ENCODE peak calls at places on chromosome X, in seven cellular contexts. G is choroid plexus epithelial cell, E is WERI-Rb-1, X is colonic mucosa, S is kidney epithelial cell, Y is psoas muscle, T is pancreas. U is an unnamed sample.

GRCh38 chrX:109840585-109840984 is 107.5 kb upstream of the ACSL4 start:
- DNase-seq in G (peak), E (no peak), X (peak), S (peak), Y (no peak), T (no peak), U (peak)

GRCh38 chrX:31499120-31499519 is 427.3 kb upstream of the FTHL17 start:
- DNase-seq in G (peak), E (no peak), X (no peak), S (peak), Y (no peak), T (no peak), U (no peak)

GRCh38 chrX:24124227-24124799 is 25.2 kb upstream of the ZFX start:
- DNase-seq in G (no peak), E (no peak), X (no peak), S (no peak), Y (no peak), T (no peak), U (no peak)

GRCh38 chrX:57453901-57454300 is 137.9 kb upstream of the ZXDB start:
- DNase-seq in G (peak), E (peak), X (no peak), S (no peak), Y (no peak), T (no peak), U (no peak)

GRCh38 chrX:71859637-71860036 is 51.0 kb upstream of the NHSL2 start:
- DNase-seq in G (peak), E (peak), X (no peak), S (no peak), Y (no peak), T (peak), U (no peak)

GRCh38 chrX:43666301-43666912 is 10.3 kb downstream of the MAOA start:
- DNase-seq in G (no peak), E (no peak), X (no peak), S (no peak), Y (no peak), T (no peak), U (no peak)

GRCh38 chrX:70168238-70169188 is 8.8 kb upstream of the DGAT2L6 start:
- DNase-seq in G (peak), E (no peak), X (no peak), S (peak), Y (no peak), T (no peak), U (peak)

GRCh38 chrX:118603981-118604380 is 108.4 kb downstream of the DOCK11 start:
- DNase-seq in G (peak), E (peak), X (peak), S (no peak), Y (no peak), T (peak), U (no peak)

DNA sequence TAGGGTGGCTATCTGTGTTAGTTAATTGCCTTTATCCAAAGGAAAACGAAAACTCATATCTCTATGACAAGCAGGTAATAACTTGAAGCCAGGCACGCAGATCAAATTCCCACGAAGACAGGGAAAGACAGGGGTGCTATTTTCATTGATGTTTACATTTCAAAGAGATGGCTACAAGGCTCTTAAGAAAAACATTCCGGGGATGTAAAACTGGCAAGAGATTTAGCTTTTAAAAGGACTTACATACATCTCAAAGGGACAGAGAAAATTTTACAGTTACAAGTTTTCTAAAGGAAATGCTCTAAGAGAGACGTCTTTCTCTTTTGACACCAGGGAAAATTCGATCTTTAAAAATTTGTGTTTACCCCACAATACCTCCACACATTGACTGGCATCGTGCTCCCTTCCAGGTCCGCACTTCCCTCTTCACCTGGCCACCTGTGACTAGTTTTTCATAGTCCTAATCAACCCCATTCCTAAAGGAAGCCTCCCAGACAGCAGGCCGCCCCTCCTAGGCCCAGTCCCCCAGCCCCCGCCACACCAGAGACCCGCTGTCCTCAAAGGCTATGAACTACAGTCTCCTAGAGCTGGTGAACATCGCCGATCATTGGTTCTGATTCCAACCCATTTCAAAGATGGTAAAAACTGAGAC is 700 bp upstream of the ARAF start:
- DNase-seq in G (no peak), E (no peak), X (no peak), S (no peak), Y (no peak), T (no peak), U (no peak)
- H3K4me3 ChIP-seq in G (peak), E (no peak), X (peak), S (peak), Y (peak), T (no peak), U (peak)

GRCh38 chrX:11113731-11114130 is 2.6 kb downstream of the HCCS start:
- DNase-seq in G (peak), E (no peak), X (no peak), S (no peak), Y (no peak), T (no peak), U (no peak)

GRCh38 chrX:11109968-11110367 is 1.2 kb upstream of the HCCS start:
- DNase-seq in G (no peak), E (no peak), X (no peak), S (no peak), Y (no peak), T (no peak), U (no peak)

GRCh38 chrX:11108253-11108941 is 2.7 kb upstream of the HCCS start:
- DNase-seq in G (no peak), E (no peak), X (no peak), S (no peak), Y (no peak), T (no peak), U (no peak)

GRCh38 chrX:11111038-11111851 is at the start of gene HCCS:
- DNase-seq in G (peak), E (peak), X (peak), S (peak), Y (peak), T (peak), U (peak)

DNA sequence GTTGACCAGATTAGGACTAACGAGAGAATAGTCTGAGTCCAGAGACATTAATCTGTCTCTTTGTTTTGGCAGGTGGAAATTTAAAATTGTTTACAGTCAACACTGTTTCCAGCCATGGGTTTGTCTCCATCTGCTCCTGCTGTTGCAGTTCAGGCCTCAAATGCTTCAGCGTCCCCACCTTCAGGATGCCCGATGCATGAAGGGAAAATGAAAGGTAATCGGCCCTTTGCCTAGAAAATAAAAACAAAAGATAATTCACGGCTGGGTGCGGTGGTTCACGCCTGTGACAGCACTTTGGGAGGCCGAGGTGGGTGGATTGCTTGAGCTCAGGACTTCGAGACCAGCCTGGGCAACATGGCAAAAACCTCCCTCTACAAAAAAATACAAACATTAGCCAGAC is 815 bp downstream of the HCCS start:
- DNase-seq in G (no peak), E (no peak), X (peak), S (no peak), Y (no peak), T (no peak), U (no peak)
- TF ChIP-seq CTCF in G (no peak), E (no peak), X (no peak), S (no peak), Y (no peak), T (no peak), U (no peak)

GRCh38 chrX:18769812-18770573 is 62.5 kb downstream of the PPEF1 start:
- DNase-seq in G (no peak), E (no peak), X (no peak), S (no peak), Y (no peak), T (no peak), U (no peak)
- H3K4me3 ChIP-seq in G (no peak), E (no peak), X (no peak), S (no peak), Y (no peak), T (no peak), U (no peak)

GRCh38 chrX:134782796-134783195 is 124.5 kb upstream of the PLAC1 start:
- DNase-seq in G (peak), E (no peak), X (no peak), S (no peak), Y (no peak), T (no peak), U (no peak)
- TF ChIP-seq CTCF in G (peak), E (no peak), X (peak), S (peak), Y (peak), T (no peak), U (peak)

DNA sequence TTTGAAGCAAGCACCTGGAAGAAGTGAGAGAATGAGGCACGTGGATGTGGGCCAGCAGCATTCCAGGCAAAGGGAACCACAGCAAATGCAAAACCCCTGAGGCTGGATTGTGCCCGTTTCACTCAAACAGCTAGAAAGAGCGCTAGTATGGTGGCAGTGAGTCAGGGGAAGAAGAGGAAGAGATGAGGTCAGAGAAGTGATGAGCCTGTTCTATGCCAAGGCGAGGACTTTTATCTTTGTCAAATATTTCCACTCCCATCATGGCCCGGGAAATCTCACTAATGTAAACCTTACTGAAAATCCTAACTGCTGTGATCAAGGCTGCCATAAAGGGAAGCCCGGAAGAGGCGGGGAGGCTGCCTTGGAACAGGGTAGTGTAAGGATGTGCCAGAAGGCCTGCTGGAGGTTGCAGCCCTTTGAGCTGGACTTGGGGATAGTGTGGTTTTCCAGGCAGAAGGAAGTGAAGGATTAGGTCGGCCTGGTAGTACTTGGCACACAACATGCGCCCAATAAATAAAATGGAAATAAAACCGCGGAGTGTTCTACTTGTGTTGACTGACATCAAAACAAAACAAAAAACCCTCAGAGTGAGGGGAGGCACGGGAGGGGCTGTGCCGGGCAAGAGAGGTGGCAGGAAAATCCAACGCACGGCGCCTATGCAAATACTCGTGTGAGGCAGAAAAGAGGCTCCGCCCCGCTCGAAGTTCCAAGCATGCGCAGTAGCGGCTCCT is 1.2 kb upstream of the CDK16 start:
- DNase-seq in G (peak), E (no peak), X (peak), S (no peak), Y (no peak), T (peak), U (no peak)
- H3K4me3 ChIP-seq in G (peak), E (peak), X (peak), S (no peak), Y (peak), T (peak), U (peak)

GRCh38 chrX:9253211-9253610 is 211.6 kb upstream of the TBL1X start:
- DNase-seq in G (no peak), E (no peak), X (no peak), S (no peak), Y (no peak), T (no peak), U (no peak)

GRCh38 chrX:9257718-9258117 is 207.1 kb upstream of the TBL1X start:
- DNase-seq in G (no peak), E (no peak), X (no peak), S (no peak), Y (no peak), T (no peak), U (no peak)

GRCh38 chrX:9249452-9249851 is 215.4 kb upstream of the TBL1X start:
- DNase-seq in G (no peak), E (no peak), X (no peak), S (no peak), Y (no peak), T (no peak), U (no peak)

GRCh38 chrX:9252182-9252581 is 212.7 kb upstream of the TBL1X start:
- DNase-seq in G (no peak), E (no peak), X (no peak), S (no peak), Y (no peak), T (no peak), U (no peak)
- TF ChIP-seq CTCF in G (no peak), E (no peak), X (no peak), S (no peak), Y (no peak), T (no peak), U (no peak)

DNA sequence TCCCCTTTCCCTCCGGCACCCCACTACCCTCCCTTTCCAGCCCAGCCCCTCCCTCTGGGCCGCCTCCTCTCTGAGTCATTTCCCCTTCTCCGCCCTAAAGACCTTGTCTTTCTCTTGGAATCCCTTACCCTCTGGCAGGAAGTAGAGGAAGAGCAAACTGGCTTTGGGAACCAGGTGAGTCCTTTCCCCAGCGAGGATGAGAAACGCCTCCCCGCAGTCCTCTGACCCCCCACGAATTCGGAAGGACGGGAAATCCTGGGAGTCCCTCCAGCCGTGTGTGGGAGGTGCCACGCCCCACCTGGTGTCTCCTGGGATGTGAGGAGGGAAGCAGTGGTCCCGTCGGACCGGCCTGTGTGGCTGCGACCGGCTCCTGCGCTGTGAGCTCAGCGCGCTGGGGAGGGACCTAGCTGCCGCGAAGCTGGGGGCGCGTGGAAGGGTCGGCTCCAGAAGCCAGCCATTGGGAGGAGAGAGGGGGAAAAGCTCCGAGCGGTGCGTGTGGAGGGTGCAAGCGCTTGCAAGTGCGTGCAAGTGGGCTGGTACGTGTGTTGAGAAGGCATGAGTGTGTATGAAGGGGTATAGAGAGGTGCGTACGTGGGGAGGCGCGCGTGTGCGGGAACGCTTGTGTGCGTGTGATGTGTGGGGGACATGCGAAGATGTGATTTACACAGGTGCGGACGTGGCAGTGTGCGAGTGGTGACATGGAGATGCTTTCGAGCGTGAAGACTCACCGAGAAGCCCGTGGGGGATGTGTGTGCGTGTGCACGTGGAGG is 46.3 kb downstream of the TEX13B start:
- DNase-seq in G (peak), E (no peak), X (no peak), S (no peak), Y (no peak), T (peak), U (no peak)
- H3K4me3 ChIP-seq in G (peak), E (no peak), X (no peak), S (peak), Y (no peak), T (no peak), U (peak)

DNA sequence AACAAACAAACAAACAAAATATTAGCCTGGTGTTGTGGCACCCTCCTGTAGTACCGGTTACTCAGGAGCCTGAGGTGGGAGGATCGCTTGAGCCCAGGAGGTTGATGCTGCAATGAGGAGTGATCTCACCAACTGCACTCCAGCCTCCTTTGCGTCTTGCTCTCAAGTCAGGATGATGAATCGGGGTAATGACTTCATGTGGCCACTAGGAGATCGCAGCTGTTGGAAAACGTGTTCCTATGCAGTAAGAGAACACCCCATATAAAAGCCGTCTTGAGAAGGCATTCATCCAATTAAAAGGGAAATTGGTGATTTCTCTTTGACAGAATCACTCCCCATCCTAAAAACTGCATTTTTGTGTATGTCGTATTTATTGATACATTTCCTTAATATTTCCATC is 6.9 kb downstream of the CCNB3 start:
- DNase-seq in G (peak), E (peak), X (no peak), S (no peak), Y (no peak), T (no peak), U (no peak)
- TF ChIP-seq CTCF in G (peak), E (peak), X (peak), S (peak), Y (peak), T (no peak), U (peak)

GRCh38 chrX:37818031-37818430 is 29.3 kb downstream of the DYNLT3 start:
- DNase-seq in G (no peak), E (no peak), X (peak), S (no peak), Y (no peak), T (no peak), U (no peak)
- H3K4me3 ChIP-seq in G (no peak), E (no peak), X (no peak), S (no peak), Y (no peak), T (no peak), U (no peak)